ENCODE peak calls at places on chromosomes 1 and 21, in ten cellular contexts. S, A, M, D, C, F, I, X, G and E are unnamed samples.

GRCh38 chr1:48093696-48094518 is 96.7 kb upstream of the TRABD2B start:
- DNase-seq in S (peak), A (no peak), M (peak), D (peak), C (peak), F (peak), I (peak), X (peak), G (peak), E (peak)

GRCh38 chr21:42155045-42155855 is 63.7 kb upstream of the ABCG1 start:
- DNase-seq in S (no peak), A (peak), M (peak), D (no peak), C (no peak), F (no peak), I (no peak), X (no peak), G (peak), E (no peak)

GRCh38 chr1:10228528-10228927 is 18.2 kb downstream of the KIF1B start:
- DNase-seq in S (no peak), A (no peak), M (no peak), D (no peak), C (no peak), F (no peak), I (no peak), X (no peak), G (no peak), E (no peak)

GRCh38 chr1:50667710-50668356 is 244.6 kb upstream of the DMRTA2 start:
- DNase-seq in S (no peak), A (no peak), M (no peak), D (no peak), C (no peak), F (no peak), I (no peak), X (no peak), G (no peak), E (no peak)

GRCh38 chr1:152162826-152163463 is 3.9 kb upstream of the RPTN start:
- DNase-seq in S (no peak), A (no peak), M (no peak), D (no peak), C (no peak), F (peak), I (no peak), X (no peak), G (no peak), E (no peak)

GRCh38 chr1:98327151-98327918 is 334.2 kb upstream of the SNX7 start:
- DNase-seq in S (no peak), A (no peak), M (no peak), D (no peak), C (no peak), F (no peak), I (no peak), X (no peak), G (no peak), E (no peak)

GRCh38 chr1:203276916-203277535 is 28.3 kb upstream of the BTG2 start:
- DNase-seq in S (no peak), A (peak), M (no peak), D (no peak), C (no peak), F (no peak), I (no peak), X (no peak), G (no peak), E (no peak)

GRCh38 chr1:243345205-243345604 is 89.4 kb downstream of the SDCCAG8 start:
- DNase-seq in S (peak), A (no peak), M (no peak), D (no peak), C (no peak), F (no peak), I (no peak), X (no peak), G (no peak), E (peak)

GRCh38 chr1:225451340-225451739 is 23.5 kb upstream of the LBR start:
- DNase-seq in S (no peak), A (peak), M (no peak), D (no peak), C (no peak), F (no peak), I (no peak), X (no peak), G (no peak), E (no peak)

GRCh38 chr1:93708734-93709481 is 27.3 kb upstream of the BCAR3 start:
- DNase-seq in S (no peak), A (peak), M (no peak), D (no peak), C (peak), F (no peak), I (no peak), X (no peak), G (no peak), E (peak)

GRCh38 chr1:41618066-41618825 is 133.8 kb upstream of the EDN2 start:
- DNase-seq in S (peak), A (peak), M (peak), D (no peak), C (no peak), F (no peak), I (no peak), X (no peak), G (no peak), E (no peak)

GRCh38 chr1:94622757-94623156 is 81.2 kb upstream of the F3 start:
- DNase-seq in S (peak), A (no peak), M (no peak), D (no peak), C (peak), F (peak), I (no peak), X (peak), G (no peak), E (peak)